ENCODE peak calls at places on chromosome 18, in four cellular contexts. J is IMR-90, M is H54, C is body of pancreas. K is an unnamed sample.

GRCh38 chr18:11518788-11519685 is 90.4 kb upstream of the SLC35G4 start:
- DNase-seq in J (peak; percentile 55), M (peak; percentile 49), C (peak; percentile 54), K (peak; percentile 73)

GRCh38 chr18:79558196-79559120 is 121.1 kb upstream of the CTDP1 start:
- DNase-seq in J (no peak), M (no peak), C (no peak), K (no peak)

GRCh38 chr18:3449702-3450357 is at the start of gene TGIF1:
- DNase-seq in J (peak; percentile 77), M (peak; percentile 21), C (peak; percentile 88), K (peak; percentile 75)

GRCh38 chr18:47911877-47912276 is 18.6 kb downstream of the SMAD2 start:
- DNase-seq in J (no peak), M (no peak), C (no peak), K (peak; percentile 61)

GRCh38 chr18:37483221-37483971 is 82.2 kb downstream of the CELF4 start:
- DNase-seq in J (peak; percentile 25), M (no peak), C (peak; percentile 31), K (peak; percentile 17)

GRCh38 chr18:76621184-76621583 is 126.1 kb upstream of the ZNF516 start:
- DNase-seq in J (peak; percentile 38), M (no peak), C (no peak), K (no peak)

GRCh38 chr18:49613741-49614151 is 51.9 kb downstream of the LIPG start:
- DNase-seq in J (no peak), M (no peak), C (peak; percentile 38), K (no peak)

GRCh38 chr18:73235491-73235890 is 367.7 kb upstream of the NETO1 start:
- DNase-seq in J (peak; percentile 97), M (no peak), C (no peak), K (no peak)

GRCh38 chr18:73840319-73841065 is 307.1 kb downstream of the FBXO15 start:
- DNase-seq in J (no peak), M (no peak), C (no peak), K (no peak)

GRCh38 chr18:48778344-48779011 is 172.3 kb downstream of the SMAD7 start:
- DNase-seq in J (no peak), M (no peak), C (no peak), K (no peak)

GRCh38 chr18:59823611-59824195 is 76.1 kb upstream of the PMAIP1 start:
- DNase-seq in J (peak; percentile 80), M (peak; percentile 14), C (peak; percentile 76), K (peak; percentile 56)

GRCh38 chr18:51278045-51278649 is 80.7 kb upstream of the MEX3C start:
- DNase-seq in J (no peak), M (peak; percentile 30), C (peak; percentile 59), K (peak; percentile 64)

GRCh38 chr18:48428494-48429177 is 19.5 kb upstream of the ZBTB7C start:
- DNase-seq in J (no peak), M (no peak), C (no peak), K (no peak)

GRCh38 chr18:50973367-50974126 is 5.7 kb downstream of the ELAC1 start:
- DNase-seq in J (peak; percentile 79), M (peak; percentile 27), C (peak; percentile 50), K (peak; percentile 35)

GRCh38 chr18:44701227-44701626 is 20.5 kb downstream of the SETBP1 start:
- DNase-seq in J (no peak), M (no peak), C (no peak), K (no peak)

GRCh38 chr18:37452697-37453385 is 112.8 kb downstream of the CELF4 start:
- DNase-seq in J (no peak), M (no peak), C (peak; percentile 24), K (no peak)

GRCh38 chr18:34121157-34121807 is 103.4 kb downstream of the NOL4 start:
- DNase-seq in J (no peak), M (no peak), C (no peak), K (no peak)

GRCh38 chr18:8610442-8610801 is 1.2 kb downstream of the RAB12 start:
- DNase-seq in J (peak; percentile 19), M (no peak), C (no peak), K (no peak)
- TF ChIP-seq POLR2A in J (no peak), M (no peak), C (no peak), K (no peak)

GRCh38 chr18:7230646-7231349 is at the start of gene LRRC30:
- DNase-seq in J (no peak), M (no peak), C (no peak), K (no peak)
- TF ChIP-seq POLR2A in J (no peak), M (no peak), C (no peak), K (no peak)

DNA sequence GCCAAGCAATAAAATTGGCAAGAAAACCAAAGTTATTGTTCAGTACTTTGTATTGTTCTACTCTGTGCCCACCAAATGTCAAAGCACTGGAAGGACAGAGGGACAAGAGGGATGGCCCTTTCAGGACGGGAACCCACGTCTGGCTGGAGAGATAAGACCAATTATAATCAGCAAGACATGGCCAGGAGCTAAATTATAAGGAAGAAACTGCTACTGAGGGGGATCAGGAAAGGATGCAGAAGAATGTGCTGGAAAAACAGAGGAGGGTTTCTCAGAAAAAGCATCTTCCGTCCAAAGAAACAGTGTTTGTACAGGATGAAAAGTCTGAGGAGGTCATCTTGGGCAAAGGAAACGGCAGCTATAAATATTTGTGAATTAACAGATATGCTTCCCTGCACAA is 46.4 kb upstream of the NARS1 start:
- DNase-seq in J (no peak), M (no peak), C (no peak), K (peak; percentile 88)
- TF ChIP-seq POLR2A in J (no peak), M (no peak), C (no peak), K (no peak)

DNA sequence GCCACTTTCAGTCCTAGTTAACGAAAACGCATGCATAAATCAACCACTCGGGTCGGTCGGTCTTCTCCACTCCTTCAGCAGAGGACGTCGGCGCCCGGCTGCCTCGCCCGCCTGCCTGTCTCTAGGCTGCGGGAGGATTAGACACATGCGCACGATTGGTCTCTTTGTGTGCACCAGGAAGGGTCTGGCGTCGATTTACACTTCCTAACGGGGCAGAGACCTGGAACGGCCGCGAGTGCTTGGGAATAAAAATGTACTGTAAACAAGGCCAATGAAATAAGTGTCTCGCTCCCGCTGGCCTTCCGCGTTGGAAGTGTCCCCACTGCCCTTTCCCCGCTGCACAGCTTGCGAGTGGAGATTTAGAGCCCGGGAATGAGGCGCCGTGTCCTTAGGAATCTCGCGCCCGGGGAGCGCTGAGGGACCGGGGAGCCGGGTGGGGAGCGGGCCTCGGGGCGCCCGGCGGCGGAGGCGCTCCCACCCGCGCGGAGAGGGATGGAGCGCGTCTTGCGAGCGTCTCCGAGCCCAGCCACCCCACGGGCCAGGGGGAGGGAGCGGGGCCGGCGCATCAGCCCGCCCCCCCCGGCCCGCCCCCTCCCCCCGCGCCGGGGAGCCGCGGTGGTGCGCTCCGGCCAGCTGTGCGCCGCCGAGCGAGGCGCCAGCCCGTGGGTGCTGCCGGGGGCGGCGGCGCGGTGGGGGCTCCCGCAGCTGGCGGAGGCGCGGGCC is at the start of gene DOK6:
- DNase-seq in J (peak; percentile 69), M (no peak), C (peak; percentile 40), K (no peak)
- TF ChIP-seq POLR2A in J (no peak), M (no peak), C (no peak), K (no peak)

DNA sequence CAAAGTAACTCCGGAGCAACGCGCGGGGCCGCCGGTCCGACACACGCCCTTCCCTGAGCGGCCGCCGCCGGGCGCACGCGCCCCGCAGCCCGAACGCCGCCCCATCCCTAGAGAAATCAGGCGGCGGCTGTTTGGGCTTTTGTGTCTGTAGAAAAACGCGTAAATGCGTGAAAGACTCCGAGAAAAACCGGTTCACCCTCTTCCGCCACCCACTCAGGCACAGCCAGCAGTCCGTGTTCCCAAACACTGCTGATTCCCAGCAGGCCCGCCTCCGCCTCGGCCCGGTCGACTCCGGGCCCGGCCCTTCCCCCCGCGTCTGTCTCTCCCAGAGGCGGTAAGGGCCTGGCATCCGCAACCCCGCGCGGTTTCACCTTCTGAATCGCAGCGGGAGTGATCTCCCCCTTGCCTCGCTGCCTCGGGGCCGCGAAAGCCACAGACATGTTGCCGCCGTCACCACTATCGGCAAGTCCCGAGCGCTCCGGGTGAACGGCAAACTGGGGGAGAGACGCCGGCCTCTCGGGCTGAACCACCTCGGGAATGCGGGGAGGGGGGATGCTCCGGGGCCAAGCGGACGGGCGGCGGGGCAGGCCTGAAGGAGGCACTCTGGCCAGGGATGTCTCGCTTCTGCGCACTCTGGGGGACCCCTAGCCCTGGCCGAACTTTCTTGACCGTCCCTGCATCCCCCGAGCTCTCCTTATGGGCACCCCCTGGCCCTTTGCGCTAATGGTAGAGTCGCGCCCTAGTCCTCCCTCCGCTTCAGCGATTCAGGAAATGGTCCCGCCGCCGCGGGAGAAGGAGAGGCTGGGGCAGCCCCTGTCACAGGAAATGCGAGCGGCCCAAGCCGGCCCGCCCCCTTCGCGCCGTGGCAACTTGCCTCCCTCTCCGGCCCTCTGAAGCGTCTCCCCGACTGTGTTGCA is at the start of gene SS18:
- DNase-seq in J (peak; percentile 93), M (peak; percentile 66), C (peak; percentile 93), K (peak; percentile 95)
- TF ChIP-seq POLR2A in J (peak; percentile 96), M (peak; percentile 92), C (peak; percentile 83), K (peak; percentile 84)